ENCODE peak calls at places on chromosomes 6 and 20, in nine cellular contexts. F is astrocyte of the spinal cord, Z is mesendoderm, R is ovary, M is brain microvascular endothelial cell, N is thoracic aorta, X is IMR-90, G is AG10803, W is lung. T is an unnamed sample.

GRCh38 chr20:49381558-49382493 is 100.6 kb downstream of the KCNB1 start:
- DNase-seq in Z (no peak), W (peak), R (peak), N (peak), M (peak), G (peak), X (peak), F (peak), T (peak)

GRCh38 chr6:143678980-143679379 is 1.2 kb downstream of the PHACTR2 start:
- DNase-seq in Z (peak), M (no peak), R (no peak), N (no peak), W (no peak), G (no peak), X (no peak), F (no peak), T (no peak)

GRCh38 chr6:21729431-21729830 is 135.9 kb downstream of the SOX4 start:
- DNase-seq in W (no peak), Z (no peak), X (no peak), R (no peak), M (no peak), N (no peak), G (no peak), F (no peak), T (no peak)

GRCh38 chr6:1913572-1913971 is 303.9 kb downstream of the FOXC1 start:
- DNase-seq in N (no peak), G (no peak), Z (peak), X (no peak), F (no peak), R (no peak), M (no peak), W (no peak), T (no peak)

GRCh38 chr20:23205656-23206055 is 119.5 kb upstream of the CD93 start:
- DNase-seq in M (no peak), X (peak), G (peak), W (peak), F (peak), R (no peak), Z (no peak), N (peak), T (peak)

GRCh38 chr6:126312013-126312665 is 27.8 kb upstream of the CENPW start:
- DNase-seq in F (no peak), N (no peak), W (no peak), R (no peak), M (no peak), G (no peak), Z (peak), X (no peak), T (no peak)

GRCh38 chr6:150142657-150143501 is at the start of gene PPP1R14C:
- DNase-seq in X (no peak), Z (peak), M (no peak), F (no peak), G (peak), R (no peak), N (no peak), W (peak), T (peak)

GRCh38 chr20:61436674-61437279 is 184.7 kb downstream of the CDH4 start:
- DNase-seq in F (peak), N (no peak), G (peak), Z (peak), X (peak), R (no peak), W (no peak), M (no peak), T (no peak)

GRCh38 chr6:83853178-83853967 is at the start of gene RIPPLY2:
- DNase-seq in Z (peak), W (no peak), G (peak), M (no peak), N (no peak), X (peak), R (no peak), F (peak), T (peak)

GRCh38 chr6:79868098-79868722 is 79.1 kb downstream of the ELOVL4 start:
- DNase-seq in Z (peak), N (no peak), R (no peak), G (peak), F (peak), W (no peak), X (peak), M (peak), T (peak)

GRCh38 chr6:157980288-157981131 is 1.2 kb upstream of the SYNJ2 start:
- DNase-seq in M (no peak), W (no peak), X (no peak), G (no peak), F (no peak), N (no peak), R (no peak), Z (no peak), T (peak)

GRCh38 chr20:50371878-50372769 is 138.1 kb upstream of the PTPN1 start:
- DNase-seq in N (no peak), G (no peak), F (peak), Z (no peak), X (peak), W (no peak), M (no peak), R (no peak), T (no peak)

GRCh38 chr6:105300090-105300489 is 102.8 kb downstream of the PREP start:
- DNase-seq in R (no peak), G (peak), X (peak), N (no peak), Z (no peak), F (peak), M (no peak), W (no peak), T (no peak)

GRCh38 chr6:137666202-137666774 is 172.1 kb upstream of the OLIG3 start:
- DNase-seq in R (no peak), M (no peak), N (no peak), Z (no peak), X (no peak), G (no peak), F (no peak), W (no peak), T (no peak)

GRCh38 chr6:107731422-107732319 is 92.4 kb downstream of the SCML4 start:
- DNase-seq in N (no peak), F (no peak), G (no peak), R (no peak), Z (peak), X (no peak), W (no peak), M (no peak), T (no peak)

GRCh38 chr6:28542440-28543293 is 17.0 kb downstream of the GPX5 start:
- DNase-seq in G (peak), M (peak), W (peak), X (peak), N (no peak), F (peak), Z (peak), R (peak), T (peak)

GRCh38 chr6:28537065-28537464 is 11.4 kb downstream of the GPX5 start:
- DNase-seq in X (peak), F (peak), M (peak), Z (peak), G (no peak), W (no peak), N (no peak), R (no peak), T (no peak)

GRCh38 chr6:28534880-28535279 is 9.2 kb downstream of the GPX5 start:
- DNase-seq in G (no peak), W (no peak), M (no peak), F (no peak), N (no peak), X (no peak), R (no peak), Z (no peak), T (no peak)

GRCh38 chr6:28541996-28542395 is 16.3 kb downstream of the GPX5 start:
- DNase-seq in N (no peak), M (no peak), F (no peak), Z (no peak), G (no peak), W (no peak), X (no peak), R (no peak), T (no peak)

DNA sequence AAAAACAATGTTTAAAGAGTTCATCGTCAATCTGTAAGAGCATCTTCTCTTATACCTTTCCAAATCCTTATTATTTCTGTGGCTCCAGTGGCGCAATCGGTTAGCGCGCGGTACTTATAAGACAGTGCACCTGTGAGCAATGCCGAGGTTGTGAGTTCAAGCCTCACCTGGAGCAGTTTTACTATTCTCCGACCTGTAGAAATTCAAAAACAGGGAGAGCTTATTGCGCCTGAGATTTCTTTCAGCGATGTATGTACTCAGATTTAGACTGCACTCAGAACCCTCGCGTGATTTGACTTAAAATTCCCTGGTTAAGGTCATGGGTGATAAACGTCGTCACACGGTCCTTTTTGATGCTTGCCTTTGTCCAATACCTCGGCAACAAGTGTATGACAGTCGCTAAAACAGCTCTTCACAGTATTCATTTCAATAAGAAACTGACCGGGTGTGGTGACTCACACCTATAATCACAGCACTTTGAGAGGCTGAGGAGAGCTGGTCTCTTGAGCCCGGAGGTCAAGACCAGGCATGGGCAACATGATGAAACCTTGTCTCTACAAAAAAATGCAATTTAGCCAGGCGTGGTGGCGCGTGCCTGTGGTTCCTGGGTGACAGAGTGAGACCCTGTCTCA is 11.9 kb downstream of the GPX5 start:
- DNase-seq in W (no peak), R (no peak), M (peak), Z (peak), G (no peak), X (peak), N (no peak), F (peak), T (no peak)
- H3K4me3 ChIP-seq in W (no peak), R (no peak), M (peak), Z (peak), G (no peak), X (no peak), N (no peak), F (peak), T (no peak)

DNA sequence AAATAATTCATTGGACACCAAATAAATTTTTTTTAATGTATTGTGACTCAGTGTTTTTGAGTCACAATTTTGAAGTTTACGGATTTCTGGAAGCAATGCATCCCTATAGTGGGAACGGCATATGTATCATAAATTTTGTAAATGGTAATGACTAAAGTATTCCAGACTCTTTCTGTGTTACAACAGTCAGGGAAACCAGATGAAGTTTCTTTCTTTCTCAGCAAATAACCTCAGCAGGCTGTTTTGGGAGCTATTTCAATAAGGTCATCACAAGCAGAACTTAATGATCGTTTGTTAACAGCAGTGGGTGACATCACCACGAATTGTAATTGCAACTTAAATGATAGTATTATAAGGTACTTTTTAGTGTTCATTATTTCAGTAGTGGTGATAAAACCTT is 52.0 kb downstream of the HIVEP1 start:
- DNase-seq in X (peak), R (no peak), W (no peak), M (no peak), N (no peak), G (peak), F (peak), Z (no peak), T (no peak)
- H3K4me3 ChIP-seq in X (no peak), R (no peak), W (no peak), M (no peak), N (no peak), G (no peak), F (no peak), Z (no peak), T (no peak)

GRCh38 chr20:31712564-31713311 is 9.9 kb downstream of the BCL2L1 start:
- DNase-seq in Z (peak), M (peak), N (peak), W (peak), X (peak), F (peak), R (no peak), G (peak), T (peak)

GRCh38 chr20:31713312-31714049 is 9.2 kb downstream of the BCL2L1 start:
- DNase-seq in R (peak), W (peak), Z (peak), F (peak), N (peak), G (peak), X (peak), M (peak), T (peak)

GRCh38 chr20:31711416-31712111 is 11.1 kb downstream of the BCL2L1 start:
- DNase-seq in R (no peak), Z (peak), F (no peak), W (no peak), G (no peak), M (no peak), X (no peak), N (no peak), T (no peak)

GRCh38 chr20:31710423-31711250 is 12.0 kb downstream of the BCL2L1 start:
- DNase-seq in M (no peak), W (peak), F (no peak), N (no peak), G (no peak), Z (no peak), R (no peak), X (no peak), T (peak)

GRCh38 chr20:31712112-31712553 is 10.5 kb downstream of the BCL2L1 start:
- DNase-seq in Z (no peak), X (no peak), R (no peak), F (no peak), G (no peak), N (no peak), M (no peak), W (no peak), T (peak)
- H3K4me3 ChIP-seq in Z (no peak), X (no peak), R (no peak), F (no peak), G (no peak), N (peak), M (no peak), W (no peak), T (no peak)

GRCh38 chr6:161407115-161407514 is 133.3 kb upstream of the AGPAT4 start:
- DNase-seq in G (no peak), R (no peak), X (no peak), N (no peak), M (no peak), Z (no peak), W (no peak), F (no peak), T (no peak)

GRCh38 chr6:161407581-161407980 is 133.7 kb upstream of the AGPAT4 start:
- DNase-seq in G (peak), M (peak), Z (no peak), F (peak), W (no peak), X (peak), N (no peak), R (no peak), T (no peak)

GRCh38 chr6:161409353-161409752 is 135.5 kb upstream of the AGPAT4 start:
- DNase-seq in R (no peak), Z (no peak), G (peak), F (no peak), W (no peak), N (no peak), X (no peak), M (no peak), T (no peak)

GRCh38 chr6:161405418-161405817 is 131.6 kb upstream of the AGPAT4 start:
- DNase-seq in R (no peak), W (no peak), M (no peak), F (no peak), X (no peak), N (no peak), Z (no peak), G (no peak), T (no peak)

DNA sequence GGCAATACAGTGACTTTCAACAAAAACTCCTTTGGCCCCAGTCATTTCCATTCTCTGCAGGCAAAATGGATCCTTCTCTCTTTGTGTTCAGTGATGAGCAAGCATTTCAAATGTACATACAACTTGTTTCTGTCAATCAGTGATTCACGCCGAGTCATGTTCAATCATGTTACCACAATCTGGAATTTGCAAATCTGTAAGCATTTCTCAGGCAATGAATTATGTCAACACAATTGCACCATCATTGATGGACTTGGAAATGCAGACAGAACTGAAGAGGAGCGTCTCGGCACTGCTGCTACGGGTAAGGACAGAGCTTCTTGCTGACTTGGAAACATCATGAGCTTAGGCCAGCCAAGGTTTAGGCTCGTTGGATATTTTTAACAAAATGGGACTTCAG is 132.8 kb upstream of the AGPAT4 start:
- DNase-seq in X (peak), Z (no peak), F (peak), M (peak), R (no peak), W (no peak), G (peak), N (no peak), T (no peak)
- H3K4me3 ChIP-seq in X (no peak), Z (no peak), F (no peak), M (no peak), R (no peak), W (no peak), G (no peak), N (no peak), T (no peak)

GRCh38 chr6:151241853-151242252 is 2.1 kb downstream of the AKAP12 start:
- DNase-seq in N (no peak), R (no peak), Z (no peak), F (peak), G (no peak), X (no peak), W (no peak), M (no peak), T (no peak)
- H3K4me3 ChIP-seq in N (peak), R (peak), Z (no peak), F (peak), G (no peak), X (peak), W (no peak), M (peak), T (no peak)

GRCh38 chr6:56787209-56787608 is 144.5 kb upstream of the DST start:
- DNase-seq in N (no peak), X (peak), G (peak), R (no peak), F (peak), M (peak), Z (no peak), W (no peak), T (no peak)
- H3K4me3 ChIP-seq in N (no peak), X (no peak), G (no peak), R (no peak), F (no peak), M (no peak), Z (no peak), W (no peak), T (no peak)

GRCh38 chr20:53786445-53787267 is 193.0 kb upstream of the ZNF217 start:
- DNase-seq in N (no peak), G (no peak), Z (peak), M (no peak), X (no peak), F (no peak), W (no peak), R (no peak), T (no peak)
- H3K4me3 ChIP-seq in N (no peak), G (no peak), Z (no peak), M (no peak), X (no peak), F (no peak), W (no peak), R (no peak), T (no peak)

T was measured in thyroid gland.